ENCODE peak calls at places on chromosomes 11 and 22, in four cellular contexts. W, D, U and Z are unnamed samples.

GRCh38 chr11:40161855-40162410 is 1297.5 kb downstream of the LRRC4C start:
- DNase-seq in W (no peak), D (no peak), U (no peak), Z (no peak)

GRCh38 chr11:59255281-59255680 is 42.6 kb upstream of the MPEG1 start:
- DNase-seq in W (no peak), D (no peak), U (no peak), Z (no peak)

GRCh38 chr11:57288771-57289579 is 35.8 kb downstream of the TNKS1BP1 start:
- DNase-seq in W (peak), D (no peak), U (peak), Z (peak)

GRCh38 chr11:61061081-61061826 is 41.0 kb upstream of the CD5 start:
- DNase-seq in W (no peak), D (peak), U (peak), Z (peak)

GRCh38 chr11:34490304-34490703 is 23.3 kb downstream of the ELF5 start:
- DNase-seq in W (no peak), D (no peak), U (no peak), Z (no peak)

GRCh38 chr11:103272876-103273275 is 163.7 kb downstream of the DYNC2H1 start:
- DNase-seq in W (no peak), D (no peak), U (no peak), Z (no peak)

GRCh38 chr11:24833598-24833997 is 336.7 kb downstream of the LUZP2 start:
- DNase-seq in W (no peak), D (no peak), U (no peak), Z (no peak)

GRCh38 chr22:28297504-28297903 is 378.4 kb upstream of the PITPNB start:
- DNase-seq in W (no peak), D (no peak), U (peak), Z (peak)

GRCh38 chr11:57744386-57744785 is 3.1 kb downstream of the SELENOH start:
- DNase-seq in W (no peak), D (no peak), U (no peak), Z (no peak)

GRCh38 chr11:134544095-134544815 is 132.2 kb upstream of the B3GAT1 start:
- DNase-seq in W (no peak), D (no peak), U (no peak), Z (no peak)

GRCh38 chr11:28490763-28491382 is 382.7 kb downstream of the METTL15 start:
- DNase-seq in W (no peak), D (no peak), U (peak), Z (no peak)

GRCh38 chr11:28657378-28658030 is 549.3 kb downstream of the METTL15 start:
- DNase-seq in W (no peak), D (no peak), U (peak), Z (peak)

GRCh38 chr11:122023614-122024250 is 92.3 kb downstream of the BLID start:
- DNase-seq in W (no peak), D (no peak), U (no peak), Z (no peak)

GRCh38 chr11:581342-581741 is 5.1 kb downstream of the PHRF1 start:
- DNase-seq in W (no peak), D (no peak), U (no peak), Z (no peak)

GRCh38 chr11:121237686-121238658 is 54.6 kb upstream of the SC5D start:
- DNase-seq in W (no peak), D (no peak), U (peak), Z (peak)

GRCh38 chr11:26285593-26285992 is 46.3 kb upstream of the ANO3 start:
- DNase-seq in W (no peak), D (no peak), U (no peak), Z (no peak)

GRCh38 chr22:34036936-34037335 is 116.7 kb upstream of the LARGE1 start:
- DNase-seq in W (no peak), D (no peak), U (no peak), Z (peak)

GRCh38 chr22:39205344-39206021 is 39.3 kb downstream of the PDGFB start:
- DNase-seq in W (no peak), D (peak), U (peak), Z (peak)

GRCh38 chr11:76323804-76324203 is 57.1 kb downstream of the THAP12 start:
- DNase-seq in W (no peak), D (no peak), U (no peak), Z (no peak)

GRCh38 chr11:38176812-38177322 is 1578.8 kb upstream of the RAG2 start:
- DNase-seq in W (no peak), D (no peak), U (no peak), Z (no peak)

GRCh38 chr11:83127309-83127636 is 29.7 kb upstream of the PCF11 start:
- DNase-seq in W (no peak), D (no peak), U (no peak), Z (no peak)

GRCh38 chr22:36253523-36254490 is 874 bp downstream of the APOL1 start:
- DNase-seq in W (no peak), D (no peak), U (peak), Z (peak)

GRCh38 chr11:393219-394033 is 583 bp upstream of the PKP3 start:
- DNase-seq in W (peak), D (peak), U (peak), Z (peak)

GRCh38 chr22:25114369-25115362 is 85.0 kb upstream of the CRYBB3 start:
- DNase-seq in W (no peak), D (no peak), U (no peak), Z (peak)

GRCh38 chr11:123547180-123547579 is 107.2 kb downstream of the SCN3B start:
- DNase-seq in W (no peak), D (no peak), U (no peak), Z (no peak)

GRCh38 chr11:111465400-111465799 is 46.8 kb downstream of the BTG4 start:
- DNase-seq in W (no peak), D (no peak), U (peak), Z (no peak)

GRCh38 chr11:79493555-79494171 is 52.8 kb upstream of the TENM4 start:
- DNase-seq in W (peak), D (peak), U (peak), Z (peak)

GRCh38 chr11:134675983-134676382 is 263.9 kb upstream of the B3GAT1 start:
- DNase-seq in W (no peak), D (no peak), U (no peak), Z (no peak)

GRCh38 chr11:27613670-27613950 is 86.6 kb downstream of the BDNF start:
- DNase-seq in W (peak), D (no peak), U (peak), Z (no peak)

GRCh38 chr11:45788887-45789286 is 16.1 kb upstream of the SLC35C1 start:
- DNase-seq in W (no peak), D (no peak), U (no peak), Z (no peak)

GRCh38 chr11:44374001-44374400 is 64.1 kb upstream of the ALX4 start:
- DNase-seq in W (no peak), D (no peak), U (no peak), Z (no peak)

GRCh38 chr11:1087961-1088926 is 13.6 kb downstream of the MUC2 start:
- DNase-seq in W (no peak), D (no peak), U (no peak), Z (no peak)

GRCh38 chr11:134037093-134037908 is 31.6 kb upstream of the JAM3 start:
- DNase-seq in W (peak), D (peak), U (peak), Z (peak)

GRCh38 chr11:47891886-47892285 is 43.7 kb upstream of the NUP160 start:
- DNase-seq in W (no peak), D (no peak), U (no peak), Z (no peak)

GRCh38 chr11:82936261-82936660 is 34.7 kb downstream of the DDIAS start:
- DNase-seq in W (no peak), D (no peak), U (peak), Z (no peak)

GRCh38 chr11:91248199-91248807 is 976.3 kb upstream of the FAT3 start:
- DNase-seq in W (peak), D (peak), U (peak), Z (peak)

GRCh38 chr22:43186272-43187170 is at the start of gene TTLL12:
- DNase-seq in W (no peak), D (peak), U (peak), Z (peak)

GRCh38 chr11:118476676-118477075 is 40.4 kb downstream of the KMT2A start:
- DNase-seq in W (no peak), D (no peak), U (peak), Z (no peak)